ENCODE peak calls at places on chromosomes 16 and 17, in five cellular contexts. Z is ovary, C is IMR-90, J is esophagus muscularis mucosa, U is upper lobe of left lung. O is an unnamed sample.

GRCh38 chr17:1511290-1511689 is 5.1 kb downstream of the INPP5K start:
- DNase-seq in Z (no peak), C (no peak), J (no peak), U (no peak), O (no peak)

GRCh38 chr16:47254771-47255170 is 111.0 kb upstream of the NETO2 start:
- DNase-seq in Z (no peak), C (no peak), J (no peak), U (no peak), O (no peak)

GRCh38 chr16:57184890-57185445 is 871 bp downstream of the PSME3IP1 start:
- DNase-seq in Z (no peak), C (no peak), J (no peak), U (no peak), O (no peak)

GRCh38 chr17:44278006-44278405 is 10.1 kb upstream of the SLC4A1 start:
- DNase-seq in Z (no peak), C (peak; percentile 68), J (no peak), U (no peak), O (no peak)

GRCh38 chr17:9783012-9783411 is 8.4 kb downstream of the DHRS7C start:
- DNase-seq in Z (no peak), C (no peak), J (no peak), U (no peak), O (no peak)

GRCh38 chr17:60390223-60390622 is 1.7 kb downstream of the USP32 start:
- DNase-seq in Z (no peak), C (peak; percentile 47), J (no peak), U (no peak), O (no peak)

GRCh38 chr17:78766225-78766624 is 15.8 kb downstream of the CYTH1 start:
- DNase-seq in Z (no peak), C (no peak), J (no peak), U (no peak), O (no peak)

GRCh38 chr17:30443721-30444120 is 33.5 kb upstream of the GOSR1 start:
- DNase-seq in Z (no peak), C (no peak), J (no peak), U (no peak), O (no peak)

GRCh38 chr16:68737046-68737729 is at the start of gene CDH1:
- DNase-seq in Z (peak; percentile 22), C (no peak), J (no peak), U (peak; percentile 94), O (no peak)

GRCh38 chr17:70168044-70168978 is 1.0 kb upstream of the KCNJ2 start:
- DNase-seq in Z (peak; percentile 43), C (peak; percentile 81), J (peak; percentile 93), U (no peak), O (peak; percentile 31)

GRCh38 chr17:42997984-42998938 is at the start of gene RPL27:
- DNase-seq in Z (peak; percentile 97), C (peak; percentile 100), J (peak; percentile 100), U (peak; percentile 91), O (peak; percentile 99)
- TF ChIP-seq POLR2A in Z (peak; percentile 89), C (peak; percentile 97), J (peak; percentile 86), U (peak; percentile 90), O (peak; percentile 87)

DNA sequence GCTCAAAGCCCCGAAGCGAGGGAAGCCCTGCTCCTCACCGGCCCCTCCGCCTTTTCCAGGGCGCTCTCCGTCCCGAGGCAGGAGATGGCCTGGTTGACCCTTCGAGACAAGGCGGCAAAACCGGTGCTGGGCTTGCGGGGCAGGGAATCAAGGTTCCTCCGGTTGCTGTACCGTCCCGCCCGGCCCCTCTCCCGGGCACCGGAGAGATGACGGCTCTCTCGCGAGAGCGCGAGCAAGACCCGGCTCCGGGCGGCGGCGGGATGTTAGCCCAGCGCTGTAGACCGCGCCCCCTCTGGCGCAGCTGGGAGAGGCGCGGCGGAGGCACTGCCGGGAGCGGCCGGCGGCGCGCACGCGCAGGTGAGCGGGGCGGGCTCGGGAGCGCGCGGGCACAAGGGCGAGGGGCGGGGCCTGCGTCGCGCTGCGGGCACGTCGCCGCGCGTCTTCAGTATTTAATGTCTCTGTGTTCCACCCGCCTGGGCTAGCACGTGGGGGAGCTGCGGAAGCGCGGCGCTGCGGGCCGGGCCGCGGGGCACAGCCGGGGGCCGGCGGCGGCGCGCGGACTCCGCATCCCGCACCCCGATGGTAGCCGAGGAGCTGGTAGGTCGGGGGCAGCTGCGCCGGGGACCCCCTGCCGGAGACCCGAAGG is at the start of gene AKAP1:
- DNase-seq in Z (peak; percentile 96), C (peak; percentile 90), J (peak; percentile 98), U (peak; percentile 99), O (peak; percentile 94)
- TF ChIP-seq CTCF in Z (no peak), C (peak; percentile 40), J (peak; percentile 62), U (peak; percentile 47), O (no peak)

GRCh38 chr17:61447358-61447757 is 4.9 kb upstream of the TBX4 start:
- DNase-seq in Z (no peak), C (no peak), J (peak; percentile 45), U (no peak), O (no peak)
- H3K27me3 ChIP-seq in Z (no peaks in the 10 kb centered on the region), C (peaks cover 44% of the 10 kb centered on the region), J (peaks cover 19% of the 10 kb centered on the region), U (peaks cover 17% of the 10 kb centered on the region), O (peaks cover 9% of the 10 kb centered on the region)

GRCh38 chr16:1713933-1714332 is 7.9 kb downstream of the MAPK8IP3 start:
- DNase-seq in Z (no peak), C (no peak), J (no peak), U (no peak), O (no peak)
- TF ChIP-seq POLR2A in Z (no peak), C (no peak), J (no peak), U (no peak), O (no peak)

DNA sequence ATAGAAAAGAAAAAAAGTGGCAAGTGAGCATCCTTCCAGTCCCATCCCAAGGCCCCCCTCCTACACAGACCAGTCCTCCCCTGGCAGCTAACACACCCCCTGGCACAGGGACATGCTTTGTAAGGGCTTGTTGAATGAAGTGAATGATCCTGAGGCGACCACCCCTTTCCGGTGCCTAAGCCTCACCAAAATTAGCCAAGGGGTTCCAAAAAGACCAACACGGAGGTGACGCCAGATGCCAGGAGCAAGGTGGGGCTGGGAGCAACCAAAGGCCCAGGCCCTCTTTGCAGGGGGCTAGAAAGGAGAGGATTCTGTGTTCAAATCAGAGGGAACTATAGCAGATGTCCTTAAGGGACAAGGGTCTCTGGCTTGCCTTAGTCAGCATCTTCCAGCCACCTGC is 5.5 kb downstream of the KRT35 start:
- DNase-seq in Z (no peak), C (no peak), J (no peak), U (no peak), O (no peak)
- TF ChIP-seq CTCF in Z (no peak), C (no peak), J (no peak), U (no peak), O (no peak)

GRCh38 chr16:67174706-67175231 is 4.4 kb downstream of the NOL3 start:
- DNase-seq in Z (peak; percentile 32), C (no peak), J (no peak), U (no peak), O (no peak)
- H3K27me3 ChIP-seq in Z (no peaks in the 10 kb centered on the region), C (no peaks in the 10 kb centered on the region), J (no peaks in the 10 kb centered on the region), U (peaks cover 7% of the 10 kb centered on the region), O (no peaks in the 10 kb centered on the region)

GRCh38 chr16:88973007-88973410 is 4.0 kb downstream of the CBFA2T3 start:
- DNase-seq in Z (no peak), C (no peak), J (no peak), U (peak; percentile 60), O (no peak)
- TF ChIP-seq POLR2A in Z (no peak), C (no peak), J (no peak), U (no peak), O (no peak)

GRCh38 chr17:34306466-34306865 is 12.8 kb upstream of the CCL8 start:
- DNase-seq in Z (no peak), C (peak; percentile 87), J (peak; percentile 89), U (no peak), O (no peak)
- TF ChIP-seq CTCF in Z (no peak), C (peak; percentile 81), J (peak; percentile 71), U (peak; percentile 58), O (peak; percentile 33)